ENCODE peak calls at places on chromosome 10, in ten cellular contexts. Q is CD8-positive, alpha-beta T cell; Z is CD4-positive, alpha-beta memory T cell; F is suprapubic skin; U is psoas muscle; V is left ventricle myocardium inferior; Y is aorta; K is adipocyte; B is Panc1; J is iPS DF 6.9. E is an unnamed sample. For H3K4me1 and H3K27me3, the result is how much of the 10 kb centered on the place peaks cover.

GRCh38 chr10:102796407-102797176 is 40.6 kb downstream of the CYP17A1 start:
- DNase-seq in J (no peak), B (no peak), K (no peak), V (peak), Q (peak), Z (peak), Y (peak), F (peak), U (peak), E (no peak)

GRCh38 chr10:83545901-83546391 is 593.4 kb upstream of the GHITM start:
- DNase-seq in F (no peak), Z (no peak), U (no peak), Y (no peak), B (no peak), J (no peak), Q (no peak), V (peak), K (no peak), E (no peak)

GRCh38 chr10:131786756-131787605 is 113.8 kb upstream of the PPP2R2D start:
- DNase-seq in Z (peak), B (peak), K (peak), U (no peak), Y (no peak), F (no peak), V (no peak), J (no peak), Q (no peak), E (no peak)

GRCh38 chr10:30939643-30940042 is 92.0 kb downstream of the ZNF438 start:
- DNase-seq in U (no peak), V (no peak), B (no peak), Y (no peak), F (no peak), K (no peak), Q (no peak), Z (no peak), J (no peak), E (no peak)

GRCh38 chr10:6348091-6348862 is 145.5 kb downstream of the PFKFB3 start:
- DNase-seq in F (no peak), B (no peak), Z (peak), V (peak), K (no peak), U (peak), Q (peak), J (no peak), Y (peak), E (no peak)

GRCh38 chr10:102642553-102643345 is 1.5 kb upstream of the TRIM8 start:
- DNase-seq in B (no peak), V (peak), K (peak), F (no peak), U (peak), Q (peak), Z (no peak), J (no peak), Y (peak), E (peak)

GRCh38 chr10:7503190-7503589 is 92.4 kb upstream of the SFMBT2 start:
- DNase-seq in Q (no peak), V (no peak), K (no peak), F (no peak), Z (no peak), J (no peak), B (no peak), U (no peak), Y (no peak), E (no peak)

GRCh38 chr10:92880233-92880861 is 32.0 kb downstream of the EXOC6 start:
- DNase-seq in F (no peak), Z (peak), Q (no peak), J (no peak), B (no peak), K (peak), V (no peak), U (no peak), Y (no peak), E (peak)

GRCh38 chr10:13991353-13991752 is 339.4 kb downstream of the FRMD4A start:
- DNase-seq in U (no peak), B (no peak), V (no peak), Q (no peak), K (no peak), Y (no peak), J (no peak), Z (no peak), F (no peak), E (no peak)

GRCh38 chr10:117736655-117737054 is 194.1 kb downstream of the EMX2 start:
- DNase-seq in F (no peak), Z (no peak), Y (no peak), V (no peak), U (no peak), K (no peak), J (no peak), Q (no peak), B (peak), E (no peak)

GRCh38 chr10:66604195-66604594 is 321.6 kb upstream of the LRRTM3 start:
- DNase-seq in Q (no peak), B (no peak), J (no peak), V (no peak), Z (no peak), F (no peak), K (no peak), U (no peak), Y (no peak), E (no peak)

GRCh38 chr10:33291053-33291592 is 43.3 kb downstream of the NRP1 start:
- DNase-seq in F (no peak), V (no peak), J (no peak), Y (no peak), Q (no peak), K (peak), B (no peak), Z (no peak), U (no peak), E (peak)

GRCh38 chr10:68636335-68636734 is 76.2 kb downstream of the TET1 start:
- DNase-seq in Q (no peak), K (no peak), U (no peak), Z (no peak), B (no peak), V (no peak), F (no peak), Y (no peak), J (no peak), E (no peak)

GRCh38 chr10:20598590-20598989 is 298.5 kb downstream of the NEBL start:
- DNase-seq in K (no peak), F (peak), Z (no peak), Y (peak), J (no peak), U (peak), V (peak), Q (no peak), B (no peak), E (no peak)

GRCh38 chr10:132419631-132420468 is 22.9 kb downstream of the PWWP2B start:
- DNase-seq in K (no peak), Z (no peak), Q (no peak), Y (no peak), B (no peak), U (no peak), J (no peak), F (no peak), V (no peak), E (peak)

GRCh38 chr10:28722065-28722803 is 44.9 kb downstream of the BAMBI start:
- DNase-seq in B (no peak), Y (peak), V (peak), Z (no peak), F (no peak), J (no peak), K (peak), Q (no peak), U (peak), E (no peak)

GRCh38 chr10:18233775-18234174 is 93.6 kb downstream of the CACNB2 start:
- DNase-seq in Y (no peak), Z (no peak), K (no peak), V (peak), F (no peak), Q (no peak), J (peak), B (no peak), U (no peak), E (peak)

GRCh38 chr10:50152792-50153272 is 85.1 kb downstream of the WASHC2A start:
- DNase-seq in Q (no peak), V (peak), J (no peak), Z (no peak), U (peak), B (no peak), F (no peak), K (no peak), Y (no peak), E (no peak)

GRCh38 chr10:57716884-57717283 is 550.8 kb downstream of the IPMK start:
- DNase-seq in Z (no peak), J (no peak), Y (no peak), K (peak), V (no peak), B (no peak), F (no peak), Q (no peak), U (no peak), E (peak)

GRCh38 chr10:36171546-36171945 is 529.5 kb upstream of the FZD8 start:
- DNase-seq in V (no peak), Y (no peak), B (no peak), F (no peak), Q (no peak), Z (no peak), J (no peak), U (no peak), K (peak), E (no peak)

GRCh38 chr10:14586901-14587300 is 187.8 kb downstream of the FAM107B start:
- DNase-seq in Y (no peak), J (no peak), Z (peak), F (no peak), K (no peak), B (no peak), V (no peak), U (no peak), Q (peak), E (no peak)

GRCh38 chr10:96346295-96346694 is 12.5 kb downstream of the OPALIN start:
- DNase-seq in K (no peak), B (no peak), J (no peak), U (no peak), Z (no peak), F (no peak), Q (no peak), V (no peak), Y (no peak), E (no peak)

GRCh38 chr10:96401036-96401435 is 42.2 kb upstream of the OPALIN start:
- DNase-seq in Q (no peak), F (peak), J (no peak), B (no peak), Y (no peak), V (no peak), U (no peak), Z (no peak), K (no peak), E (no peak)

GRCh38 chr10:103416436-103417147 is 20.2 kb downstream of the PDCD11 start:
- DNase-seq in B (peak), Q (peak), Y (peak), U (no peak), F (no peak), J (no peak), Z (peak), K (peak), V (peak), E (peak)

GRCh38 chr10:105149371-105149871 is 508.3 kb downstream of the SORCS3 start:
- DNase-seq in Z (no peak), V (no peak), J (no peak), Y (no peak), Q (no peak), K (no peak), F (no peak), U (no peak), B (no peak), E (no peak)

GRCh38 chr10:45653454-45653853 is 19.1 kb downstream of the ZFAND4 start:
- DNase-seq in V (no peak), K (no peak), Y (no peak), B (no peak), J (no peak), F (no peak), Z (no peak), U (no peak), Q (no peak), E (no peak)

GRCh38 chr10:122054046-122055025 is 65.4 kb downstream of the TACC2 start:
- DNase-seq in Y (peak), K (peak), V (peak), Z (no peak), J (no peak), U (peak), Q (no peak), F (no peak), B (no peak), E (no peak)

GRCh38 chr10:29734980-29735627 is 100.3 kb upstream of the SVIL start:
- DNase-seq in Z (peak), V (peak), F (peak), Q (peak), J (no peak), K (peak), U (peak), B (no peak), Y (peak), E (peak)

GRCh38 chr10:71266147-71266917 is 52.7 kb upstream of the SLC29A3 start:
- DNase-seq in J (no peak), V (peak), U (peak), B (no peak), Z (no peak), F (no peak), Y (no peak), K (peak), Q (no peak), E (no peak)
- H3K4me1 ChIP-seq in J (under half), V (half or more), U (half or more), B (under half), Z (under half), F (under half), Y (under half), K (under half), Q (under half), E (under half)

GRCh38 chr10:23190872-23191763 is 994 bp upstream of the PTF1A start:
- DNase-seq in Y (no peak), V (no peak), B (no peak), J (no peak), F (no peak), U (no peak), Q (no peak), K (no peak), Z (no peak), E (no peak)
- H3K27me3 ChIP-seq in Y (under half), V (half or more), B (under half), J (half or more), F (half or more), U (half or more), Q (under half), K (half or more), Z (under half), E (under half)

GRCh38 chr10:125148021-125148439 is 12.3 kb downstream of the CTBP2 start:
- DNase-seq in K (peak), U (peak), B (no peak), Y (no peak), F (no peak), Q (no peak), V (no peak), J (no peak), Z (no peak), E (no peak)

GRCh38 chr10:125146791-125147604 is 13.4 kb downstream of the CTBP2 start:
- DNase-seq in B (no peak), Z (no peak), K (peak), V (no peak), Q (no peak), Y (no peak), J (no peak), F (no peak), U (no peak), E (no peak)

GRCh38 chr10:125148576-125148975 is 11.8 kb downstream of the CTBP2 start:
- DNase-seq in Z (no peak), K (peak), F (no peak), J (no peak), U (no peak), Y (no peak), V (no peak), Q (no peak), B (no peak), E (no peak)

GRCh38 chr10:125151170-125151823 is 9.1 kb downstream of the CTBP2 start:
- DNase-seq in Z (no peak), Q (no peak), U (no peak), V (no peak), B (no peak), Y (no peak), K (no peak), F (no peak), J (no peak), E (no peak)

DNA sequence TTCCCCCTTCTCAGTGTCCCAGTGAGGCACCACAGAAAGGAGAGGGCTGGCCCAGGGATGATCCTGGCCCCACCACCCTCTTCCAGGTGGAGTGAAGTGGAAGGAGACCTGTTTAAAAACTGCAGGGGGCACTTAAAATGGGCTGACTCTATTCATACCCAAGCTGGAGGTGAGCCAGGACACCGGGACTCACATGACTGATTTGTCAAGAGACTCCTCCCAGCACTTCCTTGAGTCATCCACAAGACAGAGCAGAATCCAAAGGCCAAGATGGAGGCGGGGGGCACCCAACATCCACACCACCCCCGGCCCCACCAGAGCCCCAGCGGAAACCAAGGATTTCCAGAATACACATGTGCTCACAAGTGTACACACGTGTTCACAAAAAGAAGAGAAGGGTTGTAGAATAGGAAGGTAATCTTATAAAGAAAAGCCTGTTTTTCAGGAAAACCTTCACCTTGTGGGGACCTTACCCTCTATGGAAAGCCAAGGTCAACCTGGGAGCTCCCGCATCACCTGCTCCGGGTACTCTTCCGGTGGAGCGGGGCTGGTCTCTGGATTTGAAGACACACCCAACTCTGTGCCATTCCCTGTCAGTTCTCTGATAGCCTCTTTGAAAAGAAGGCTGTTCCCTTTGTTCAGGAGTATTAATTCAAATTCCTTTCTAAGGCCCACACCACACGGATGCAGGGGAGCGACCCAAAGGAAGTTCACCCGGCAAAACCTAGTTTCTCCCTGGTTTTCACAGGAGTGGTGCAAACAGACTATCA is 10.9 kb downstream of the CTBP2 start:
- DNase-seq in U (peak), F (peak), Q (no peak), J (no peak), B (peak), K (peak), V (peak), Z (no peak), Y (peak), E (peak)
- H3K4me1 ChIP-seq in U (half or more), F (half or more), Q (under half), J (under half), B (half or more), K (half or more), V (half or more), Z (under half), Y (under half), E (half or more)

DNA sequence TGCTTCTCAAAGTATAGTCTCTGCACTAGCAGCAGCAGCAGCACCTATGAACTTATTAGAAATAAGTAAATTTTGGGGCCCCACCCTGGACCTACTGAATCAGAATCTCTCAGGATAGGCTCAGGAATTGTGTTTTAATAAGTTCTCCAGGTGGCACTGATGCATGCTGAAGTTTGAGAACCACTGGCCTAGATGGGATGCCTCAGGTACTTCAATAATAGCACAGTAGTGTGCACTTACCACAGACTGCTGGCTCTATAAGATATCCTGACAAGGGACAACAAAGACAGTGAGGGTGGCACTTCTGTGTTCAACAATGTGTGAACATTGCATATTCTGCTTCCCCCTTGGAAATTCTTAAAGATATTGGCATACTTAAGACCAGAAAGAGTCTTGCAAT is 64.7 kb upstream of the HABP2 start:
- DNase-seq in Z (no peak), Y (no peak), Q (no peak), J (no peak), V (no peak), B (no peak), F (no peak), U (no peak), K (no peak), E (no peak)
- H3K27me3 ChIP-seq in Z (under half), Y (under half), Q (under half), J (under half), V (under half), B (under half), F (under half), U (under half), K (under half), E (under half)

GRCh38 chr10:11263767-11264166 is 246.1 kb downstream of the CELF2 start:
- DNase-seq in B (no peak), Q (no peak), Y (no peak), V (no peak), J (no peak), K (no peak), Z (no peak), F (no peak), U (no peak), E (no peak)
- H3K4me1 ChIP-seq in B (under half), Q (under half), Y (under half), V (half or more), J (under half), K (under half), Z (half or more), F (under half), U (under half), E (under half)